ENCODE peak calls at places on chromosomes 7 and 10, in nine cellular contexts. O is posterior vena cava; T is lung microvascular endothelial cell; A is thoracic aorta; Q is MG63; F is activated CD4-positive, alpha-beta T cell treated with anti-CD3 and anti-CD28 coated beads for 24 hours; B is retinal pigment epithelial cell; G is progenitor cell of endocrine pancreas; W is nephron progenitor cell. R is an unnamed sample.

GRCh38 chr7:26348987-26349809 is 57.5 kb downstream of the SNX10 start:
- DNase-seq in O (no peak), T (no peak), A (no peak), Q (no peak), F (no peak), B (peak; percentile 35), G (no peak), W (no peak), R (no peak)

GRCh38 chr10:26438534-26439269 is 561 bp downstream of the APBB1IP start:
- DNase-seq in O (peak; percentile 84), T (no peak), A (no peak), Q (peak; percentile 14), F (peak; percentile 53), B (no peak), G (no peak), W (peak; percentile 30), R (peak; percentile 83)

GRCh38 chr10:79293841-79294705 is 53.2 kb upstream of the PPIF start:
- DNase-seq in O (no peak), T (no peak), A (no peak), Q (no peak), F (no peak), B (no peak), G (no peak), W (no peak), R (no peak)

GRCh38 chr7:150901160-150902035 is 49.1 kb downstream of the AOC1 start:
- DNase-seq in O (no peak), T (no peak), A (no peak), Q (no peak), F (no peak), B (no peak), G (no peak), W (peak; percentile 16), R (no peak)

GRCh38 chr7:29844614-29845013 is 38.3 kb downstream of the WIPF3 start:
- DNase-seq in O (no peak), T (no peak), A (no peak), Q (no peak), F (no peak), B (no peak), G (no peak), W (no peak), R (no peak)

GRCh38 chr10:119541046-119541445 is 1.5 kb downstream of the RGS10 start:
- DNase-seq in O (no peak), T (no peak), A (no peak), Q (no peak), F (no peak), B (no peak), G (no peak), W (no peak), R (peak; percentile 56)

GRCh38 chr7:1855396-1856160 is 185.5 kb downstream of the ELFN1 start:
- DNase-seq in O (peak; percentile 62), T (no peak), A (no peak), Q (no peak), F (no peak), B (no peak), G (no peak), W (no peak), R (no peak)

GRCh38 chr7:24825931-24826661 is 68.8 kb upstream of the GSDME start:
- DNase-seq in O (no peak), T (peak; percentile 52), A (no peak), Q (peak; percentile 70), F (no peak), B (peak; percentile 58), G (no peak), W (no peak), R (no peak)

R was measured in activated CD8-positive, alpha-beta memory T cell treated with anti-CD3 and anti-CD28 coated beads, Interleukin-2, amount 50 U/mL, for 48 hours.